ENCODE peak calls at places on chromosomes 4 and X, in four cellular contexts. X, W, K and M are unnamed samples.
A peak's percentile ranks its signal among the peaks of the same experiment; 100 is the strongest.

GRCh38 chr4:137065306-137065705 is 467.0 kb downstream of the PCDH18 start:
- DNase-seq in K (no peak), W (no peak), X (peak; percentile 59), M (peak; percentile 10)

GRCh38 chrX:819684-820083 is 189.1 kb downstream of the SHOX start:
- DNase-seq in W (no peak), X (no peak), K (no peak), M (no peak)

GRCh38 chrX:77014655-77015377 is 432.4 kb upstream of the FGF16 start:
- DNase-seq in K (no peak), X (no peak), W (no peak), M (no peak)

GRCh38 chr4:21879187-21879586 is 69.4 kb downstream of the KCNIP4 start:
- DNase-seq in X (peak; percentile 75), K (no peak), W (no peak), M (peak; percentile 16)

GRCh38 chrX:30577362-30577961 is at the start of gene TASL:
- DNase-seq in X (peak; percentile 13), K (no peak), W (no peak), M (no peak)

GRCh38 chr4:3069661-3070199 is 4.6 kb downstream of the HTT-AS start:
- DNase-seq in W (no peak), X (no peak), K (no peak), M (no peak)

GRCh38 chr4:72966652-72967051 is 102.9 kb downstream of the COX18 start:
- DNase-seq in K (no peak), X (peak; percentile 14), W (no peak), M (no peak)

GRCh38 chrX:14022019-14022418 is 7.7 kb downstream of the GEMIN8 start:
- DNase-seq in K (no peak), W (no peak), X (no peak), M (no peak)

GRCh38 chr4:139281212-139281611 is 1.2 kb upstream of the MGARP start:
- DNase-seq in W (no peak), X (no peak), K (no peak), M (no peak)

GRCh38 chr4:177047851-177048174 is 255.1 kb upstream of the VEGFC start:
- DNase-seq in W (no peak), K (no peak), X (no peak), M (peak; percentile 21)

GRCh38 chr4:97987019-97987648 is 156.1 kb downstream of the STPG2 start:
- DNase-seq in X (peak; percentile 53), K (no peak), W (peak; percentile 35), M (peak; percentile 17)

GRCh38 chrX:67939270-67939669 is 395.4 kb downstream of the AR start:
- DNase-seq in K (no peak), X (no peak), W (no peak), M (no peak)

GRCh38 chr4:10461091-10461849 is 4.0 kb upstream of the ZNF518B start:
- DNase-seq in K (peak; percentile 74), X (peak; percentile 23), W (peak; percentile 69), M (peak; percentile 45)

GRCh38 chr4:151631349-151631748 is 129.5 kb downstream of the GATB start:
- DNase-seq in K (no peak), W (no peak), X (no peak), M (no peak)

GRCh38 chrX:129831486-129831885 is 12.2 kb downstream of the ZDHHC9 start:
- DNase-seq in K (no peak), X (no peak), W (no peak), M (no peak)

GRCh38 chr4:56246230-56246610 is 141.1 kb downstream of the AASDH start:
- DNase-seq in X (no peak), K (no peak), W (no peak), M (no peak)

GRCh38 chr4:152510349-152511147 is 25.3 kb downstream of the FBXW7 start:
- DNase-seq in W (no peak), K (no peak), X (no peak), M (no peak)

GRCh38 chrX:72620550-72621145 is 48.0 kb upstream of the HDAC8 start:
- DNase-seq in K (no peak), X (peak; percentile 82), W (peak; percentile 85), M (peak; percentile 75)

GRCh38 chrX:112738347-112739033 is 58.8 kb upstream of the LHFPL1 start:
- DNase-seq in K (no peak), X (no peak), W (no peak), M (no peak)

GRCh38 chr4:184165291-184165690 is 52.4 kb downstream of the ENPP6 start:
- DNase-seq in W (no peak), X (peak; percentile 22), K (no peak), M (no peak)

GRCh38 chr4:55395529-55396304 is at the start of gene TMEM165:
- DNase-seq in K (peak; percentile 86), X (peak; percentile 93), W (peak; percentile 94), M (peak; percentile 84)

GRCh38 chrX:9668537-9668936 is 97.1 kb downstream of the GPR143 start:
- DNase-seq in W (peak; percentile 68), K (no peak), X (no peak), M (peak; percentile 86)

GRCh38 chrX:34770511-34770910 is 113.4 kb upstream of the TMEM47 start:
- DNase-seq in K (no peak), W (peak; percentile 55), X (no peak), M (peak; percentile 64)

GRCh38 chr4:180751009-180751408 is 1492.2 kb upstream of the TENM3 start:
- DNase-seq in K (no peak), W (peak; percentile 59), X (peak; percentile 68), M (no peak)

GRCh38 chr4:112604590-112604989 is 32.1 kb downstream of the ZGRF1 start:
- DNase-seq in X (peak; percentile 61), W (peak; percentile 88), K (no peak), M (peak; percentile 79)

GRCh38 chrX:55151199-55151598 is 62.4 kb downstream of the PAGE2 start:
- DNase-seq in X (no peak), W (no peak), K (no peak), M (no peak)

GRCh38 chr4:139229534-139230039 is 50.4 kb downstream of the MGARP start:
- DNase-seq in X (peak; percentile 53), K (no peak), W (peak; percentile 89), M (peak; percentile 84)

GRCh38 chr4:158673633-158674032 is 1.5 kb downstream of the ETFDH start:
- DNase-seq in W (no peak), X (no peak), K (no peak), M (no peak)

GRCh38 chr4:140049924-140050681 is 103.9 kb downstream of the MAML3 start:
- DNase-seq in W (peak; percentile 37), K (no peak), X (no peak), M (peak; percentile 54)

GRCh38 chr4:76494243-76494642 is 59.2 kb downstream of the SHROOM3 start:
- DNase-seq in W (no peak), K (no peak), X (no peak), M (no peak)

GRCh38 chrX:117196481-117196880 is 733.7 kb upstream of the CT83 start:
- DNase-seq in K (no peak), X (no peak), W (no peak), M (no peak)

GRCh38 chr4:52588097-52588496 is 71.0 kb downstream of the USP46 start:
- DNase-seq in W (peak; percentile 7), X (no peak), K (no peak), M (peak; percentile 11)

GRCh38 chrX:39165773-39166172 is 364.5 kb downstream of the MID1IP1 start:
- DNase-seq in W (no peak), X (no peak), K (no peak), M (no peak)

GRCh38 chr4:52750819-52751348 is 341 bp downstream of the ERVMER34-1 start:
- DNase-seq in K (no peak), X (peak; percentile 44), W (peak; percentile 55), M (peak; percentile 0)

GRCh38 chrX:340641-341423 is 22.2 kb upstream of the GTPBP6 start:
- DNase-seq in K (no peak), W (no peak), X (no peak), M (no peak)

GRCh38 chrX:17689971-17690409 is 47.3 kb upstream of the SCML1 start:
- DNase-seq in W (peak; percentile 87), K (no peak), X (peak; percentile 69), M (peak; percentile 81)